ENCODE peak calls at places on chromosomes 6 and 20, in five cellular contexts. P, U, J, L and Q are unnamed samples.

GRCh38 chr20:51036827-51037229 is 13.9 kb upstream of the KCNG1 start:
- DNase-seq in P (no peak), U (no peak), J (no peak), L (no peak), Q (no peak)

GRCh38 chr20:50636601-50637539 is 54.5 kb downstream of the RIPOR3 start:
- DNase-seq in P (no peak), U (no peak), J (no peak), L (no peak), Q (no peak)

GRCh38 chr20:21706345-21707195 is 1.1 kb downstream of the PAX1 start:
- DNase-seq in P (no peak), U (no peak), J (no peak), L (no peak), Q (no peak)

GRCh38 chr6:8219352-8219943 is 117.1 kb upstream of the EEF1E1 start:
- DNase-seq in P (peak; percentile 33), U (peak; percentile 21), J (peak; percentile 4), L (peak; percentile 19), Q (no peak)

GRCh38 chr20:20369353-20370086 is 1.6 kb downstream of the INSM1 start:
- DNase-seq in P (peak; percentile 36), U (no peak), J (peak; percentile 19), L (no peak), Q (no peak)

GRCh38 chr6:95866732-95867131 is 149.0 kb upstream of the FUT9 start:
- DNase-seq in P (peak; percentile 7), U (no peak), J (peak; percentile 8), L (no peak), Q (no peak)

GRCh38 chr6:37311666-37312473 is 41.9 kb upstream of the RNF8 start:
- DNase-seq in P (no peak), U (no peak), J (no peak), L (no peak), Q (no peak)

GRCh38 chr20:39453890-39454289 is 491.7 kb downstream of the DHX35 start:
- DNase-seq in P (no peak), U (no peak), J (no peak), L (no peak), Q (no peak)

GRCh38 chr6:150328744-150329400 is 39.9 kb upstream of the IYD start:
- DNase-seq in P (no peak), U (no peak), J (no peak), L (no peak), Q (no peak)

GRCh38 chr20:30167540-30167939 is 1089.9 kb upstream of the DEFB115 start:
- DNase-seq in P (no peak), U (no peak), J (no peak), L (no peak), Q (no peak)

GRCh38 chr6:51542466-51542865 is 544.9 kb downstream of the PKHD1 start:
- DNase-seq in P (no peak), U (no peak), J (no peak), L (no peak), Q (no peak)

GRCh38 chr20:58852559-58853271 is at the start of gene GNAS:
- DNase-seq in P (peak; percentile 62), U (peak; percentile 55), J (peak; percentile 42), L (peak; percentile 50), Q (peak; percentile 87)

GRCh38 chr6:13762648-13763441 is 51.2 kb upstream of the RANBP9 start:
- DNase-seq in P (peak; percentile 42), U (no peak), J (no peak), L (peak; percentile 18), Q (peak; percentile 79)

GRCh38 chr6:163679753-163680152 is 265.2 kb downstream of the QKI start:
- DNase-seq in P (no peak), U (no peak), J (no peak), L (no peak), Q (no peak)

GRCh38 chr6:31734703-31735500 is 1.4 kb downstream of the CLIC1 start:
- DNase-seq in P (peak; percentile 84), U (peak; percentile 79), J (no peak), L (peak; percentile 43), Q (peak; percentile 81)

GRCh38 chr6:56663344-56663743 is 20.7 kb upstream of the DST start:
- DNase-seq in P (peak; percentile 40), U (no peak), J (no peak), L (no peak), Q (no peak)

GRCh38 chr6:121526282-121526681 is 90.8 kb downstream of the GJA1 start:
- DNase-seq in P (no peak), U (no peak), J (no peak), L (no peak), Q (no peak)

GRCh38 chr20:10603971-10604864 is 69.6 kb downstream of the JAG1 start:
- DNase-seq in P (peak; percentile 20), U (peak; percentile 32), J (no peak), L (no peak), Q (peak; percentile 77)

GRCh38 chr20:18657575-18657974 is 69.7 kb downstream of the DTD1 start:
- DNase-seq in P (no peak), U (no peak), J (no peak), L (no peak), Q (no peak)

GRCh38 chr6:160041608-160042007 is 72.7 kb downstream of the IGF2R start:
- DNase-seq in P (no peak), U (peak; percentile 63), J (peak; percentile 73), L (no peak), Q (no peak)

GRCh38 chr6:105235155-105235554 is 55.3 kb upstream of the POPDC3 start:
- DNase-seq in P (no peak), U (no peak), J (no peak), L (no peak), Q (no peak)

GRCh38 chr6:144266091-144266649 is 19.0 kb upstream of the UTRN start:
- DNase-seq in P (peak; percentile 11), U (peak; percentile 72), J (peak; percentile 72), L (no peak), Q (peak; percentile 78)

GRCh38 chr6:3911614-3912336 is 62.6 kb downstream of the FAM50B start:
- DNase-seq in P (no peak), U (peak; percentile 72), J (peak; percentile 68), L (no peak), Q (peak; percentile 94)

DNA sequence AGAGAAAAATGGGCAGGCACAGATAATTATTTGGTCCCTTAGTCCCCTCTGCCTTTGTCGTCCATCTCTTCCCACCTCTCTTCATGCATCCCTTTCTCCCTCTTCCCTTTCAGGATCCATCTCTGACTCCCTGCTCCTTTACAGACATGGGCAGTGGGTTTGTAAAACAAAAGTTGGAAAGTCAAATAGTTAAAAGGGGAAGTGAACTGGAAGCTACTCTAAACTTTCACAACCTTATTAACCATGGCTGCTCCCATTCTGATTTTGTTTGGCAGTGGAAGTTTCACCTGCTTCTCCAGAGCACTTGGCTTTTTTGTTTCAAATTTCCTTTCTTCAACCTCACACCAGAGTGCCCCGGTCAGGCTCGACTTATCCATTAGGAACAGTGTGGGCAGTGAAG is 1.2 kb downstream of the HLA-DQA2 start:
- DNase-seq in P (no peak), U (no peak), J (no peak), L (no peak), Q (no peak)
- H3K27me3 ChIP-seq in P (peaks cover 18% of the 10 kb centered on the region), U (peaks cover 17% of the 10 kb centered on the region), J (no peaks in the 10 kb centered on the region), L (peaks cover 4% of the 10 kb centered on the region), Q (peaks cover 2% of the 10 kb centered on the region)

GRCh38 chr6:21073318-21073839 is 520.2 kb upstream of the SOX4 start:
- DNase-seq in P (no peak), U (no peak), J (no peak), L (no peak), Q (no peak)
- H3K9me3 ChIP-seq in P (no peaks in the 10 kb centered on the region), U (peaks cover 27% of the 10 kb centered on the region), J (no peaks in the 10 kb centered on the region), L (no peaks in the 10 kb centered on the region), Q (peaks cover 1% of the 10 kb centered on the region)

DNA sequence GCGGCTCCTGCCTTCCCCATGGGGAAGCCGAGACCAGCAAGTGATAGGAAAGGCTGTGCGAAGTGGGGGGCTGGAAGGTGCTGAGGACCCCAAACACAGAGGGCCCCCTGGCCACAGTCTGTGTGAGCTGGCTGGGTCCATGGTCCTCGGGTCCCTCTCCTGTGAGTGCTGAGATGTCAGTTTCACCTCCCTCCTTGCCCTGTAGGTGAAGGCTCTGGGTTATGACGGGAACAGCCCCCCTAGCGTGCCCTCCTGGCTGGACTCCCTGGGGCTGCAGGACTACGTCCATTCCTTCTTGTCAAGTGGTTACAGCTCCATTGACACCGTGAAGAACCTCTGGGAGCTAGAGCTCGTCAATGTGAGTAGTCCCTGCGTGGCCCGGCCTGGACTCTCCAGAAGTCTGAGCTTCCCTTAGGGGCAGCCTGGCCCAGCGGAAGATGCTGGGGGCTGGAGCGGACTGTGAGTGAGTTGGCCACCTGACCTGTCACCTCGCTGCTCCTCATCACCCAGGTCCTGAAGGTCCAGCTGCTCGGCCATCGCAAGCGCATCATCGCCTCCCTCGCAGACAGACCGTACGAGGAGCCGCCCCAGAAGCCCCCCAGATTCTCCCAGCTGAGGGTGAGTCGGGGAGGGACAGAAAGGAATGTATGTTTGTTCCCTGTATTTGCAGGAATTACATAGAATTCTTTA is 61.7 kb downstream of the TCP11 start:
- DNase-seq in P (no peak), U (no peak), J (no peak), L (no peak), Q (peak; percentile 68)
- H3K27me3 ChIP-seq in P (no peaks in the 10 kb centered on the region), U (no peaks in the 10 kb centered on the region), J (no peaks in the 10 kb centered on the region), L (no peaks in the 10 kb centered on the region), Q (no peaks in the 10 kb centered on the region)

GRCh38 chr20:12306107-12306506 is 388.4 kb downstream of the BTBD3 start:
- DNase-seq in P (no peak), U (no peak), J (no peak), L (no peak), Q (no peak)
- H3K9me3 ChIP-seq in P (no peaks in the 10 kb centered on the region), U (peaks cover 9% of the 10 kb centered on the region), J (no peaks in the 10 kb centered on the region), L (no peaks in the 10 kb centered on the region), Q (no peaks in the 10 kb centered on the region)